ENCODE peak calls at places on chromosomes 12 and 14, in five cellular contexts. One of them, this sample, is unnamed.
A peak's percentile ranks its signal among the peaks of the same experiment; 100 is the strongest.

GRCh38 chr14:104708606-104709268 is 15.3 kb upstream of the ADSS1 start:
- DNase-seq in midbrain: peak; percentile 57
- DNase-seq in GM03348: peak; percentile 93
- DNase-seq in EH: peak; percentile 68
- DNase-seq in OCI-LY7: peak; percentile 77
- DNase-seq in this sample: peak; percentile 71

GRCh38 chr14:64891839-64892375 is 12.2 kb upstream of the SPTB start:
- DNase-seq in EH: peak; percentile 72
- DNase-seq in GM03348: peak; percentile 61
- DNase-seq in midbrain: peak; percentile 71
- DNase-seq in OCI-LY7: peak; percentile 60
- DNase-seq in this sample: peak; percentile 84

GRCh38 chr14:34629344-34629656 is 648 bp downstream of the SNX6 start:
- DNase-seq in OCI-LY7: no peak
- DNase-seq in EH: no peak
- DNase-seq in midbrain: no peak
- DNase-seq in GM03348: no peak
- DNase-seq in this sample: no peak

GRCh38 chr14:100609331-100609870 is 22.2 kb upstream of the BEGAIN start:
- DNase-seq in EH: no peak
- DNase-seq in midbrain: no peak
- DNase-seq in OCI-LY7: no peak
- DNase-seq in GM03348: no peak
- DNase-seq in this sample: no peak

GRCh38 chr14:64634558-64634957 is 69.7 kb upstream of the PLEKHG3 start:
- DNase-seq in GM03348: no peak
- DNase-seq in OCI-LY7: no peak
- DNase-seq in midbrain: no peak
- DNase-seq in EH: no peak
- DNase-seq in this sample: peak; percentile 58

GRCh38 chr12:2194571-2194970 is 141.8 kb downstream of the CACNA1C start:
- DNase-seq in OCI-LY7: no peak
- DNase-seq in EH: no peak
- DNase-seq in GM03348: no peak
- DNase-seq in midbrain: no peak
- DNase-seq in this sample: no peak

GRCh38 chr14:103023881-103024473 is 33.4 kb downstream of the CDC42BPB start:
- DNase-seq in EH: peak; percentile 86
- DNase-seq in OCI-LY7: no peak
- DNase-seq in GM03348: peak; percentile 67
- DNase-seq in midbrain: no peak
- DNase-seq in this sample: no peak

GRCh38 chr12:85642810-85643209 is 193.4 kb downstream of the RASSF9 start:
- DNase-seq in OCI-LY7: no peak
- DNase-seq in GM03348: peak; percentile 37
- DNase-seq in midbrain: no peak
- DNase-seq in EH: peak; percentile 54
- DNase-seq in this sample: no peak

GRCh38 chr12:115619889-115620288 is 657.6 kb downstream of the MED13L start:
- DNase-seq in midbrain: no peak
- DNase-seq in OCI-LY7: no peak
- DNase-seq in EH: no peak
- DNase-seq in GM03348: no peak
- DNase-seq in this sample: no peak

GRCh38 chr14:25048170-25049126 is 1.5 kb downstream of the STXBP6 start:
- DNase-seq in OCI-LY7: no peak
- DNase-seq in midbrain: peak; percentile 51
- DNase-seq in GM03348: peak; percentile 84
- DNase-seq in EH: peak; percentile 81
- DNase-seq in this sample: peak; percentile 43

GRCh38 chr12:5085896-5086295 is 42.2 kb downstream of the KCNA5 start:
- DNase-seq in EH: peak; percentile 96
- DNase-seq in GM03348: peak; percentile 80
- DNase-seq in midbrain: no peak
- DNase-seq in OCI-LY7: no peak
- DNase-seq in this sample: peak; percentile 51

GRCh38 chr12:90945070-90945649 is 9.8 kb downstream of the CCER1 start:
- DNase-seq in GM03348: peak; percentile 36
- DNase-seq in midbrain: peak; percentile 1
- DNase-seq in OCI-LY7: peak; percentile 50
- DNase-seq in EH: peak; percentile 56
- DNase-seq in this sample: peak; percentile 72

This sample was measured in NCI-H69.